ENCODE peak calls at places on chromosomes 7 and 10, in ten cellular contexts. A is tibial nerve, S is GM12878, O is stomach, X is H1, H is A549, E is HepG2, Q is sigmoid colon, R is esophagus muscularis mucosa, G is ovary. W is an unnamed sample.

GRCh38 chr7:132646064-132646463 is 69.8 kb upstream of the PLXNA4 start:
- DNase-seq in A (no peak), S (no peak), O (no peak), X (no peak), H (no peak), E (no peak), Q (no peak), R (no peak), G (no peak), W (no peak)

GRCh38 chr10:60086421-60086820 is 180.1 kb upstream of the CCDC6 start:
- DNase-seq in A (no peak), S (no peak), O (no peak), X (no peak), H (no peak), E (no peak), Q (no peak), R (no peak), G (no peak), W (no peak)

GRCh38 chr7:28298870-28299484 is 113.3 kb upstream of the CREB5 start:
- DNase-seq in A (no peak), S (no peak), O (no peak), X (peak; percentile 29), H (peak; percentile 84), E (peak; percentile 29), Q (no peak), R (no peak), G (no peak), W (no peak)

GRCh38 chr10:4721994-4722753 is 103.8 kb upstream of the AKR1E2 start:
- DNase-seq in A (no peak), S (no peak), O (no peak), X (no peak), H (peak; percentile 52), E (no peak), Q (no peak), R (no peak), G (no peak), W (peak; percentile 73)

GRCh38 chr7:6307762-6308161 is 35.3 kb upstream of the CYTH3 start:
- DNase-seq in A (no peak), S (no peak), O (no peak), X (no peak), H (peak; percentile 43), E (peak; percentile 35), Q (no peak), R (no peak), G (no peak), W (no peak)

GRCh38 chr7:139679731-139680594 is 97.8 kb downstream of the HIPK2 start:
- DNase-seq in A (no peak), S (no peak), O (peak; percentile 61), X (no peak), H (peak; percentile 87), E (peak; percentile 80), Q (no peak), R (no peak), G (no peak), W (no peak)

GRCh38 chr10:35194906-35195305 is 68.3 kb downstream of the CREM start:
- DNase-seq in A (no peak), S (no peak), O (no peak), X (no peak), H (peak; percentile 79), E (no peak), Q (no peak), R (no peak), G (no peak), W (no peak)

GRCh38 chr10:29735628-29736324 is 101.0 kb upstream of the SVIL start:
- DNase-seq in A (peak; percentile 66), S (no peak), O (peak; percentile 86), X (peak; percentile 41), H (peak; percentile 89), E (peak; percentile 61), Q (peak; percentile 96), R (peak; percentile 97), G (peak; percentile 91), W (peak; percentile 92)

GRCh38 chr7:84678841-84679240 is 484.3 kb upstream of the SEMA3A start:
- DNase-seq in A (no peak), S (no peak), O (no peak), X (no peak), H (no peak), E (no peak), Q (no peak), R (no peak), G (no peak), W (no peak)

GRCh38 chr7:149320313-149321124 is 58.5 kb downstream of the ZNF783 start:
- DNase-seq in A (no peak), S (no peak), O (no peak), X (no peak), H (no peak), E (no peak), Q (no peak), R (no peak), G (no peak), W (no peak)

GRCh38 chr10:72250666-72251065 is 23.1 kb upstream of the DDIT4 start:
- DNase-seq in A (peak; percentile 38), S (no peak), O (peak; percentile 43), X (no peak), H (peak; percentile 66), E (no peak), Q (peak; percentile 91), R (no peak), G (no peak), W (no peak)

GRCh38 chr7:28755255-28755654 is 202.9 kb downstream of the TRIL start:
- DNase-seq in A (no peak), S (no peak), O (no peak), X (no peak), H (no peak), E (no peak), Q (no peak), R (no peak), G (no peak), W (peak; percentile 74)

GRCh38 chr7:21543528-21544302 is 876 bp downstream of the DNAH11 start:
- DNase-seq in A (no peak), S (no peak), O (no peak), X (no peak), H (no peak), E (no peak), Q (no peak), R (no peak), G (no peak), W (no peak)

GRCh38 chr10:70940834-70941568 is 52.6 kb upstream of the PCBD1 start:
- DNase-seq in A (no peak), S (no peak), O (peak; percentile 72), X (no peak), H (no peak), E (no peak), Q (no peak), R (no peak), G (no peak), W (no peak)

GRCh38 chr7:102860351-102860811 is 52.4 kb upstream of the LRRC17 start:
- DNase-seq in A (no peak), S (no peak), O (no peak), X (no peak), H (no peak), E (peak; percentile 79), Q (no peak), R (peak; percentile 19), G (no peak), W (no peak)

GRCh38 chr7:70654979-70655378 is 477.0 kb upstream of the GALNT17 start:
- DNase-seq in A (no peak), S (no peak), O (no peak), X (no peak), H (no peak), E (no peak), Q (no peak), R (no peak), G (no peak), W (no peak)

GRCh38 chr7:122676466-122676865 is 22.5 kb downstream of the RNF133 start:
- DNase-seq in A (no peak), S (no peak), O (no peak), X (no peak), H (no peak), E (no peak), Q (no peak), R (no peak), G (no peak), W (no peak)

GRCh38 chr10:79336739-79337138 is 10.5 kb upstream of the PPIF start:
- DNase-seq in A (no peak), S (no peak), O (no peak), X (no peak), H (no peak), E (no peak), Q (peak; percentile 75), R (no peak), G (no peak), W (no peak)

GRCh38 chr7:28904539-28905143 is 53.5 kb downstream of the TRIL start:
- DNase-seq in A (no peak), S (no peak), O (no peak), X (no peak), H (no peak), E (no peak), Q (no peak), R (no peak), G (no peak), W (no peak)

GRCh38 chr7:82534687-82535086 is 91.1 kb upstream of the CACNA2D1 start:
- DNase-seq in A (no peak), S (no peak), O (no peak), X (no peak), H (peak; percentile 36), E (no peak), Q (no peak), R (no peak), G (no peak), W (no peak)

GRCh38 chr10:13144814-13145213 is 16.5 kb upstream of the MCM10 start:
- DNase-seq in A (no peak), S (no peak), O (no peak), X (no peak), H (no peak), E (no peak), Q (no peak), R (no peak), G (no peak), W (no peak)

GRCh38 chr10:68106656-68107055 is 2.6 kb upstream of the MYPN start:
- DNase-seq in A (no peak), S (no peak), O (no peak), X (no peak), H (no peak), E (no peak), Q (no peak), R (no peak), G (no peak), W (no peak)
- TF ChIP-seq POLR2A in A (no peak), S (no peak), O (no peak), X (no peak), H (no peak), E (no peak), Q (no peak), R (no peak), G (no peak), W (no peak)

GRCh38 chr10:62635127-62635526 is 169.4 kb upstream of the ADO start:
- DNase-seq in A (no peak), S (no peak), O (no peak), X (no peak), H (no peak), E (no peak), Q (no peak), R (no peak), G (no peak), W (no peak)
- H3K27ac ChIP-seq in A (no peak overlapping the region), S (no peak overlapping the region), O (no peak overlapping the region), X (no peak overlapping the region), H (no peak overlapping the region), E (no peak overlapping the region), Q (no peak overlapping the region), R (no peak overlapping the region), G (no peak overlapping the region), W (no peak overlapping the region)

GRCh38 chr7:130758429-130759056 is 24.5 kb upstream of the KLF14 start:
- DNase-seq in A (no peak), S (no peak), O (no peak), X (no peak), H (peak; percentile 64), E (peak; percentile 29), Q (no peak), R (no peak), G (no peak), W (no peak)
- TF ChIP-seq EP300 in A (no peak), S (no peak), O (no peak), X (no peak), H (no peak), E (no peak), Q (no peak), R (no peak), G (no peak), W (no peak)

GRCh38 chr10:80600251-80600650 is 62.5 kb downstream of the SH2D4B start:
- DNase-seq in A (no peak), S (no peak), O (no peak), X (no peak), H (no peak), E (no peak), Q (peak; percentile 37), R (no peak), G (no peak), W (no peak)
- TF ChIP-seq POLR2A in A (no peak), S (no peak), O (no peak), X (no peak), H (no peak), E (no peak), Q (no peak), R (no peak), G (no peak), W (no peak)